ENCODE peak calls at places on chromosomes 11 and 22, in five cellular contexts. N is AG10803, T is osteocyte, U is A549, F is endothelial cell. H is an unnamed sample.

GRCh38 chr11:60130496-60130895 is 42.0 kb downstream of the MS4A2 start:
- DNase-seq in T (no peak), N (no peak), F (peak), U (peak), H (peak)

GRCh38 chr11:120195601-120196289 is 15.1 kb upstream of the OAF start:
- DNase-seq in F (no peak), U (no peak), T (no peak), N (no peak), H (no peak)

GRCh38 chr22:37060801-37061610 is 9.5 kb downstream of the KCTD17 start:
- DNase-seq in F (no peak), T (no peak), U (no peak), N (no peak), H (peak)

GRCh38 chr11:19474954-19475811 is 234.4 kb upstream of the E2F8 start:
- DNase-seq in F (no peak), N (no peak), U (no peak), T (no peak), H (peak)

GRCh38 chr11:110989734-110990133 is 255.8 kb upstream of the POU2AF2 start:
- DNase-seq in F (no peak), T (no peak), N (peak), U (no peak), H (no peak)

GRCh38 chr11:117794144-117794543 is 2.9 kb downstream of the DSCAML1 start:
- DNase-seq in U (no peak), F (no peak), T (no peak), N (no peak), H (no peak)

GRCh38 chr11:64094463-64095223 is 58.9 kb downstream of the FLRT1 start:
- DNase-seq in U (peak), T (peak), F (no peak), N (peak), H (no peak)

GRCh38 chr11:64112771-64113461 is 53.0 kb downstream of the MACROD1 start:
- DNase-seq in U (no peak), T (no peak), N (no peak), F (no peak), H (no peak)

GRCh38 chr22:19873138-19873959 is 18.7 kb upstream of the GNB1L start:
- DNase-seq in T (no peak), F (no peak), N (no peak), U (no peak), H (no peak)

GRCh38 chr11:120384476-120384875 is 48.3 kb downstream of the ARHGEF12 start:
- DNase-seq in U (no peak), F (no peak), N (no peak), T (no peak), H (no peak)

GRCh38 chr11:133719532-133720235 is 125.6 kb downstream of the SPATA19 start:
- DNase-seq in N (no peak), T (peak), U (no peak), F (no peak), H (no peak)

GRCh38 chr11:103024086-103024485 is 67.9 kb downstream of the DCUN1D5 start:
- DNase-seq in F (no peak), T (no peak), N (peak), U (no peak), H (no peak)

GRCh38 chr11:130416906-130417305 is 11.5 kb downstream of the ADAMTS8 start:
- DNase-seq in N (no peak), F (no peak), U (no peak), T (no peak), H (no peak)

GRCh38 chr22:20783844-20784723 is 10.2 kb downstream of the SERPIND1 start:
- DNase-seq in U (peak), F (peak), T (no peak), N (peak), H (peak)

GRCh38 chr11:1763336-1763795 is 361 bp downstream of the CTSD start:
- DNase-seq in U (no peak), T (no peak), F (no peak), N (no peak), H (peak)

GRCh38 chr11:43558556-43559127 is 121.9 kb upstream of the HSD17B12 start:
- DNase-seq in U (no peak), N (no peak), T (no peak), F (no peak), H (no peak)

GRCh38 chr22:48513929-48514328 is 1313.7 kb downstream of the BRD1 start:
- DNase-seq in T (no peak), N (no peak), F (no peak), U (no peak), H (no peak)

GRCh38 chr11:71198823-71199165 is 53.6 kb downstream of the SHANK2 start:
- DNase-seq in N (no peak), T (no peak), F (no peak), U (no peak), H (no peak)

GRCh38 chr22:41501209-41501608 is 32.3 kb downstream of the ACO2 start:
- DNase-seq in U (peak), T (no peak), N (no peak), F (no peak), H (peak)
- TF ChIP-seq CTCF in U (peak), T (peak), N (peak), F (no peak), H (peak)

GRCh38 chr11:75011872-75012271 is 23.1 kb downstream of the NEU3 start:
- DNase-seq in T (no peak), U (no peak), F (no peak), N (no peak), H (no peak)

GRCh38 chr11:75011357-75011756 is 22.6 kb downstream of the NEU3 start:
- DNase-seq in N (no peak), U (no peak), F (no peak), T (no peak), H (no peak)

GRCh38 chr11:75013051-75013450 is 24.3 kb downstream of the NEU3 start:
- DNase-seq in N (peak), T (no peak), F (no peak), U (no peak), H (no peak)

DNA sequence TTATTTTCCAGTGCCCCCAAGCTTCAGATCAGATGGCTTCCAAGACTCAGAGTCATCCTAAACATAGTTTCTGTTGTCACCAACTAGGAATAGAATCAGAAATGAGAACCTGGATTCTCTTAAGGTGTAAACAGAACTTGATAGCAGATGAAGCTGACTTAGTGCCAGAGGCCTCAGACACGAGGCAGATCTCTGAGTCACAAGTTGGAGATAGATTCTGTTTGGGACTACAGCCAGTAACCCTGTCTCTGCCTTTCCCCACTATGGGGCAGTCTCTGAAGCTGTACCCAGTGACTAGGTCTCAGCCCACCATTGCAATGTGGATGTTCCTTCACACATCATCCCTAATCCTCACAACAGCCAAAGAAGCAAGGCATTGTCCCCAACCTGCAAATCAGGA is 25.4 kb downstream of the NEU3 start:
- DNase-seq in T (no peak), U (no peak), N (peak), F (no peak), H (no peak)
- TF ChIP-seq CTCF in T (no peak), U (no peak), N (peak), F (no peak), H (no peak)

GRCh38 chr22:28442264-28442950 is 237.2 kb downstream of the TTC28 start:
- DNase-seq in N (peak), F (peak), U (no peak), T (peak), H (peak)
- TF ChIP-seq CTCF in N (peak), F (peak), U (no peak), T (peak), H (peak)

GRCh38 chr11:68057807-68058206 is 19.0 kb downstream of the TCIRG1 start:
- DNase-seq in T (no peak), F (no peak), U (no peak), N (no peak), H (no peak)
- TF ChIP-seq CTCF in T (no peak), F (no peak), U (no peak), N (no peak), H (no peak)

GRCh38 chr22:27578937-27579617 is 222.5 kb downstream of the MN1 start:
- DNase-seq in T (no peak), F (no peak), N (peak), U (no peak), H (no peak)

GRCh38 chr22:27581241-27581640 is 220.3 kb downstream of the MN1 start:
- DNase-seq in T (no peak), U (no peak), F (no peak), N (no peak), H (no peak)

GRCh38 chr22:27581688-27582087 is 219.9 kb downstream of the MN1 start:
- DNase-seq in U (no peak), N (peak), F (no peak), T (no peak), H (no peak)

GRCh38 chr22:27577570-27577969 is 224.0 kb downstream of the MN1 start:
- DNase-seq in F (no peak), N (no peak), T (no peak), U (no peak), H (no peak)

DNA sequence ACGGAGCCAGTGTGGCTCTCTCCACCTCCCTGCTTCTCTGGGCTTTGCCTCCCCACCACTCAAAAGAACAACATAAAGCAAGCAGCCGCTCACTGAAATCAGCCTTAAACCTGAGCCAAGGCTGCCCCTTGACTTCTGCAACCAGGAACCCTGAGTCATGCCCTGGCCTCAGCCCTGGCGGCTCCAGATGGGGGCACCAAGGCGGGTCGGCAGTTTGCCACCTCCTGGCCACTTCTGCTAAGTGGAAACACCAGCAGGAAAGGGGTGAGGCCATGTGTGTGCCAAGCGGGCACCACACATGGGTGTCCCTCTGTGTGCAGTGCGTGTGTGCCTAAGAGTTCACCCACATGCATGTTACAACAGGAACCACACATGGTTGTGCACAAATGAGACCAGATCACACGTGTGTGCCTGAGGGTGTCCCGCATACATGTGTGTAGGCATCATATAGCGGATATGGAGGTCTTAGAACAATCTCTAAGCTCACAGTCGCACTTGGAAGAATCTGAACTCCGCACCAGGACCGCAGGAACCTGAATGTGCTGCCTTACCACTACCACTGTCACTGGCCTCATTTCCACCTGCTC is 221.2 kb downstream of the MN1 start:
- DNase-seq in T (no peak), U (no peak), F (no peak), N (peak), H (no peak)
- TF ChIP-seq CTCF in T (no peak), U (no peak), F (no peak), N (no peak), H (no peak)

GRCh38 chr11:6475936-6476335 is 2.2 kb upstream of the TRIM3 start:
- DNase-seq in T (no peak), N (no peak), F (no peak), U (no peak), H (no peak)
- TF ChIP-seq CTCF in T (no peak), N (no peak), F (no peak), U (no peak), H (no peak)

DNA sequence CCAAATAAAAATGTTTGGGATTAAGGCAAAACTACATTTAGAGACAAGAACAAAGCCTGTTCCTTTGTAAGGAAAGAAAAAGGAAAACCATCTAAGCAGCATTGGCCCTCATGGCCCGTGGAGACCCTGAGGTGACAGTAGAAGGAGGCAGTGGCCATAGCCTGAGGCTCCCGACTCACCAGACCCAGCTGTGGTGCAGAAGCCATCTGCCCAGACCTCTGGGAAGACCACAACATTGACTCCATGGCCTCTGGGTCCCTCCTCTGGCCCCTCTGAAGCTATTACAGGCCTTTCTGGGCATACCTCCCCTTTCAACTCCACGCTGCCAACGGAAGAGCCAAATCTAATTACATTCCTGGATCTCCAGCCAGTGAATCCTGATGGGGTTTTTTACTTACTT is 6.4 kb downstream of the PRAME start:
- DNase-seq in F (peak), T (no peak), N (no peak), U (no peak), H (peak)
- TF ChIP-seq CTCF in F (no peak), T (no peak), N (no peak), U (no peak), H (peak)

GRCh38 chr22:38981005-38981658 is 1.0 kb upstream of the APOBEC3B start:
- DNase-seq in U (no peak), F (no peak), N (peak), T (no peak), H (no peak)
- TF ChIP-seq CTCF in U (no peak), F (peak), N (peak), T (peak), H (peak)

GRCh38 chr11:76579047-76579751 is 91.3 kb downstream of the LRRC32 start:
- DNase-seq in T (no peak), U (no peak), F (no peak), N (no peak), H (no peak)
- TF ChIP-seq CTCF in T (peak), U (no peak), F (no peak), N (no peak), H (no peak)

DNA sequence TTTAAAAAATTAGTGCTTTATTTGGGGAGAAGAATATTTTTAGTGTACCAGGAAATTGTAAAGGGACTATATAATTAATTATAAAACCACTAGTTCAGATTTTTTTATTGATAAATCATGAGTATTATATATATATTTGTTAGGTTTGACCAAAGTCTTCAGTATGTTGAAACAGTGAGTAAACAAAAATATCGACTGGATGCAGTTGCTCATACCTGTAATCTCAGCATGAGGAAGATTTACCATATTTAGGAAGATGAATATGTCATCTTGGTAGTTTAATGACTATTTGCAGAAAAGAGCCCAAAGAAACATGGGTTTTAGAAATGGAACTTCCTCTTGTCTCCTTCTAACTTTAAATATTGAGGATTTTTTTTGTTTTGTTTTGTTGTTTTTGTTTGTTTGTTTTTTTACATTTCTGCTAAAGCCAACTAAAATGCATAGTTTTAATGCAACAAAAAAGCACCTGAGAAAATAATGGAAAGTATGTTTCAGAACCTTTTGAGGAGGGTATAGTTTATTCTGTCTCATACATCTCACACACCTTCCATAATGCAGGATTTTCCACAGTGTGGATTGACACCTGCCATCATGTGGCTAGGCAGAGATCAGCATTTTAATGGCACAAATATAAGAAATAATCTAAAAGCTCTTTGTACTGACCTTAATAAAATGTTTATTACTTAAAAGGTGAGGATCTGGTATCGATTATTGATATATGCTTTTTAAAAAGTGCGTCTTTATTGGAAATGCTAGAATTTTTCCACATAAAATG is 114.3 kb downstream of the ARHGAP42 start:
- DNase-seq in U (no peak), T (no peak), F (no peak), N (no peak), H (no peak)
- TF ChIP-seq CTCF in U (no peak), T (no peak), F (no peak), N (no peak), H (no peak)